ENCODE peak calls at places on chromosomes 3 and 15, in nine cellular contexts. D is EL; E is AG09309; F is breast epithelium; K is activated naive CD4-positive, alpha-beta T cell treated with anti-CD3 and anti-CD28 coated beads, Interleukin-2, amount 10 ng/mL, durations not matched to agents 7 days and 5 days; M is NCI-H2081; Q is ELR; S is activated T-helper 9 cell treated with anti-CD3 and anti-CD28 coated beads, Interleukin-2, amount 50 U/mL, for 16 hours; C is central memory CD4-positive, alpha-beta T cell. T is an unnamed sample.

GRCh38 chr3:51146781-51147180 is 238.3 kb upstream of the MANF start:
- DNase-seq in D (no peak), E (no peak), F (no peak), K (no peak), M (no peak), Q (no peak), S (no peak), C (no peak), T (no peak)

GRCh38 chr15:49046113-49046883 is at the start of gene SECISBP2L:
- DNase-seq in D (peak), E (peak), F (peak), K (peak), M (peak), Q (peak), S (peak), C (peak), T (peak)

GRCh38 chr15:89167267-89168176 is 53.9 kb downstream of the RLBP1 start:
- DNase-seq in D (peak), E (no peak), F (peak), K (no peak), M (no peak), Q (peak), S (peak), C (no peak), T (peak)

GRCh38 chr15:69736161-69736560 is 283.5 kb downstream of the RPLP1 start:
- DNase-seq in D (no peak), E (no peak), F (no peak), K (no peak), M (no peak), Q (no peak), S (no peak), C (no peak), T (no peak)

GRCh38 chr15:85667491-85668424 is 127.0 kb downstream of the KLHL25 start:
- DNase-seq in D (peak), E (peak), F (no peak), K (peak), M (no peak), Q (peak), S (peak), C (peak), T (peak)

GRCh38 chr3:159458010-159458409 is 530.6 kb upstream of the IL12A start:
- DNase-seq in D (peak), E (peak), F (no peak), K (no peak), M (no peak), Q (peak), S (no peak), C (no peak), T (peak)

GRCh38 chr3:195125646-195126045 is 145.3 kb downstream of the XXYLT1 start:
- DNase-seq in D (no peak), E (no peak), F (no peak), K (no peak), M (no peak), Q (no peak), S (no peak), C (no peak), T (no peak)

GRCh38 chr3:34382859-34383258 is 584.4 kb downstream of the PDCD6IP start:
- DNase-seq in D (no peak), E (no peak), F (no peak), K (no peak), M (no peak), Q (no peak), S (no peak), C (no peak), T (no peak)

T was measured in pulmonary artery endothelial cell.